ENCODE peak calls at places on chromosomes 12 and 14, in four cellular contexts. One of them, this sample, is unnamed.

GRCh38 chr14:24051162-24051788 is 534 bp upstream of the CARMIL3 start:
- DNase-seq in IMR-90: no peak
- DNase-seq in astrocyte of the spinal cord: no peak
- DNase-seq in lower lobe of right lung: no peak
- DNase-seq in this sample: no peak

GRCh38 chr14:101037021-101037817 is 133.7 kb upstream of the RTL1 start:
- DNase-seq in IMR-90: no peak
- DNase-seq in astrocyte of the spinal cord: no peak
- DNase-seq in lower lobe of right lung: no peak
- DNase-seq in this sample: no peak

GRCh38 chr14:38125484-38125912 is 82.2 kb upstream of the SSTR1 start:
- DNase-seq in IMR-90: no peak
- DNase-seq in astrocyte of the spinal cord: no peak
- DNase-seq in lower lobe of right lung: no peak
- DNase-seq in this sample: peak

GRCh38 chr12:105329926-105330282 is 587 bp upstream of the C12orf75 start:
- DNase-seq in IMR-90: no peak
- DNase-seq in astrocyte of the spinal cord: no peak
- DNase-seq in lower lobe of right lung: no peak
- DNase-seq in this sample: peak

GRCh38 chr12:93011100-93011499 is 82.0 kb upstream of the EEA1 start:
- DNase-seq in IMR-90: no peak
- DNase-seq in astrocyte of the spinal cord: no peak
- DNase-seq in lower lobe of right lung: no peak
- DNase-seq in this sample: no peak

GRCh38 chr12:60394680-60395079 is 798.9 kb downstream of the SLC16A7 start:
- DNase-seq in IMR-90: peak
- DNase-seq in astrocyte of the spinal cord: peak
- DNase-seq in lower lobe of right lung: no peak
- DNase-seq in this sample: peak

GRCh38 chr12:117363953-117364486 is 2.6 kb upstream of the NOS1 start:
- DNase-seq in IMR-90: no peak
- DNase-seq in astrocyte of the spinal cord: no peak
- DNase-seq in lower lobe of right lung: no peak
- DNase-seq in this sample: no peak

GRCh38 chr12:47802312-47802711 is 17.4 kb downstream of the HDAC7 start:
- DNase-seq in IMR-90: no peak
- DNase-seq in astrocyte of the spinal cord: no peak
- DNase-seq in lower lobe of right lung: peak
- DNase-seq in this sample: no peak

DNA sequence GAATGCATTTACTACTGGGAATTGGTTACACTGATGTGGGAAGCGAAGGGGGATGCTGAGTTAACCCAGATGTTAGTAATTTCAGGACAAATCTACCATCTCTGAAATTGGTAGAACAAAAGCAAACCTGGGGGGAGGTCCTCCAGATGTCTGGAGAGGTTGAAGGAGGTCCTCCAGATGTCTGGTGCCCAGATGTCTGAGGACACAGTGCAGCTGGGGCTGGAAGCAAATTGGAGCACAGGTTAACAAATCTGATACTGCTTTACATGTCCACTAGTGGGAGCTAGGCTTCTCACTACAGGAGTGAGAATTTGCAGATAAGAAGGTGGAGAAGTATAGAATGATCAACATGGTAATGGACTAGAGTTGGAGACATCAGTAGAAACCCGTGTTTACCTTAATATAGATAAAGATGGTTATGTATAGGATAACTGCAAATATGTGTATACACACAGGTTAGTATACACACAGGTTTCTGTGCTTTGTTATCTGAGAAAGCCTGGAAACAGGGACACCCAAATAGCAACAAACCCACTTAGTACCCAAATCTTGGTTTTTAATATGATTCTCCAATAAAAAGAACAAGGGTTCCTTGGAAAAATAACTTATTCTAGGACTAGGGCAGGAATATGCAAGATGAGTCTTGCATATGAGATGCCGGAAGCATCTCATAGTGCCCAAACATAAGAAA is 162.5 kb downstream of the C12orf50 start:
- DNase-seq in IMR-90: peak
- DNase-seq in astrocyte of the spinal cord: no peak
- DNase-seq in lower lobe of right lung: no peak
- DNase-seq in this sample: no peak
- TF ChIP-seq CTCF in IMR-90: peak
- TF ChIP-seq CTCF in astrocyte of the spinal cord: peak
- TF ChIP-seq CTCF in lower lobe of right lung: peak
- TF ChIP-seq CTCF in this sample: peak

GRCh38 chr12:70217416-70217815 is 25.8 kb upstream of the CNOT2 start:
- DNase-seq in IMR-90: no peak
- DNase-seq in astrocyte of the spinal cord: no peak
- DNase-seq in lower lobe of right lung: no peak
- DNase-seq in this sample: no peak
- TF ChIP-seq CTCF in IMR-90: no peak
- TF ChIP-seq CTCF in astrocyte of the spinal cord: no peak
- TF ChIP-seq CTCF in lower lobe of right lung: no peak
- TF ChIP-seq CTCF in this sample: no peak

GRCh38 chr14:77208979-77209318 is 27.4 kb downstream of the TMEM63C start:
- DNase-seq in IMR-90: no peak
- DNase-seq in astrocyte of the spinal cord: no peak
- DNase-seq in lower lobe of right lung: no peak
- DNase-seq in this sample: no peak

GRCh38 chr14:77205566-77205965 is 24.0 kb downstream of the TMEM63C start:
- DNase-seq in IMR-90: no peak
- DNase-seq in astrocyte of the spinal cord: no peak
- DNase-seq in lower lobe of right lung: no peak
- DNase-seq in this sample: no peak

GRCh38 chr14:77206261-77206824 is 24.7 kb downstream of the TMEM63C start:
- DNase-seq in IMR-90: no peak
- DNase-seq in astrocyte of the spinal cord: no peak
- DNase-seq in lower lobe of right lung: no peak
- DNase-seq in this sample: no peak

GRCh38 chr14:77208266-77208978 is 26.8 kb downstream of the TMEM63C start:
- DNase-seq in IMR-90: peak
- DNase-seq in astrocyte of the spinal cord: peak
- DNase-seq in lower lobe of right lung: peak
- DNase-seq in this sample: peak

DNA sequence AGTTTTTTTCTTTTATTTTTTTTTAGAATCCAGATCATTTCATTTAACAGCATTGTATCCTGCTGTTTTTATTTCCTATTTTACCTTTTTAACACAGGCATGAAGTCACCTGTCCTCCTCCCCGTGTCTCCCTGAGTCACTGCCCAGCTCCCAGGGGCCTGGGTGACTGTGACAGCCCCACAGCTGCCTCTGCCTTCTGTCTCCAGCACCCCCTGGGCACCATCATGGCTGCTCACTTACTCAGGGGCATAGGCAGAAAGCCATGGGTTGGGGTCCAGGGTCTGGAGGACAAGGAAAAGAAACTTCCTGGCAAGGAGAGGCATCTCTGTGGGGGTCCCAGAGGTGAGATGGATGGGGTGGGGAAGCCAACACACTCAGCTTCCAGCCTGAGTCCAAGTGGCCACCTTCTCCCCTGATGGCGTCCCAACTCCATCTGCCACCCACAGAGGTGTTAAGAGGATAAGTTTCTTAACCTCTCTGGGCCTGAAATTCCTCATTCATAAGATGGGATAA is 25.3 kb downstream of the TMEM63C start:
- DNase-seq in IMR-90: no peak
- DNase-seq in astrocyte of the spinal cord: no peak
- DNase-seq in lower lobe of right lung: no peak
- DNase-seq in this sample: no peak
- TF ChIP-seq CTCF in IMR-90: no peak
- TF ChIP-seq CTCF in astrocyte of the spinal cord: no peak
- TF ChIP-seq CTCF in lower lobe of right lung: no peak
- TF ChIP-seq CTCF in this sample: no peak

DNA sequence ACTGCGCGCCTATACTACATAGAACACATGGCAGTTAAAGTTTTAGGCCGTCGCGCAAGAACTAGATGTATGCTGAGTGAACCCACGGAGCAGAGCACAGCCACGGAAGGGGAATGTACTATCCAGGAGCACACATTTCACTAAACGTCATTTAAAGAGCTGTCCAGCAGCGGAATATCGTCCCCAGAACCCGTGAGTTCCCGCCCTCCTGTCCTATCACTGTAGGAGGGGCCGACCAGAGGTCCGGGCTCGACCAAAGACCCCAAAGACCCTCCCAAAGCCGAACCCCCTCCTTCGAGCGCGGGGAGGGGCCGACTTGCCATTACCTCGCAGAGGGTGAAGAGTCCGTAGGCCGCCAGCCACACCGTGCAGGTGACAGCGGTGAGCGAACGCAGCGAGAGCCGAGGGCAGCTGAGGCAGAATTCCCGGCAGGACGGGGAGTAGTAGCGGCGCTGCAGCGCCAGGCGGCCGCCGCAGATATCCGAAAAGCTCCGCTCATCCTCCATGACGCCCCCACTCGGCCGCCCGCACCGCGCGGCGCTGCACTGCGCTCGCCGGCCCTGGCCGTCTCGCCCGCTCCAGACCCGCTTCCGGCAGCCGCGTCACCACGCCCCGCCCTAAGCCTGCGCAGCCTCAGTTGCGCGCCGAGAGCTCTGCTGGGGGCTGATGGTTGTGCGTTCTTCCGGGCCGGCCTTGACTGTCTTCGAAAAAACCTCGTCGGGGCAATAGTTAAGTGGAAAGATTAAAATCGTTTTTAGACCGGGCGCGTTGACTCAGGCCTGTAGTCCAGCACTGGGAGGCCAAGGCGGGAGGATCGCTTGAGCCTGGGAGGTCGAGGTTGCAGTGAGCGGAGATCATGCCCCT is at the start of gene PIGH:
- DNase-seq in IMR-90: peak
- DNase-seq in astrocyte of the spinal cord: peak
- DNase-seq in lower lobe of right lung: peak
- DNase-seq in this sample: peak
- TF ChIP-seq CTCF in IMR-90: peak
- TF ChIP-seq CTCF in astrocyte of the spinal cord: peak
- TF ChIP-seq CTCF in lower lobe of right lung: peak
- TF ChIP-seq CTCF in this sample: peak

DNA sequence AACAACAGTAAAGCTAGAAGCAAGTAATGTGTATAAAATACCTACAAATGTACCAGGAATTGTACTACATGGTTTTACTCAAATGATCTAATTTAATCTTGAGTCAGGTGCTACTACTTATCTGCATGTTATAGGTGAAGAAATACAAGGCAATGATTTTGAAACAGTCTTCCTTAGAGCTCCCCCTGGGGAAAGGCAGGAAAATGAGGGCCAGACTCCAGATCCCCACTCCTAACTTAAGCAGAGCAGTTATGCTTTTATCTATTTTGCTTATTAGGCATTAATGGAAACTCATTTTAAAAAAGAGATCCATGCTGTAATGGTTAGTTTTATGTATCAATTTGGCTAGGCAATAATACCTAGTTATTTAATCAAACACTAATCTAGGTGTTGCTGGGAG is 109.3 kb upstream of the CPSF6 start:
- DNase-seq in IMR-90: no peak
- DNase-seq in astrocyte of the spinal cord: no peak
- DNase-seq in lower lobe of right lung: no peak
- DNase-seq in this sample: no peak
- TF ChIP-seq CTCF in IMR-90: peak
- TF ChIP-seq CTCF in astrocyte of the spinal cord: no peak
- TF ChIP-seq CTCF in lower lobe of right lung: peak
- TF ChIP-seq CTCF in this sample: no peak

GRCh38 chr14:89955022-89955414 is 488 bp upstream of the EFCAB11 start:
- DNase-seq in IMR-90: no peak
- DNase-seq in astrocyte of the spinal cord: no peak
- DNase-seq in lower lobe of right lung: no peak
- DNase-seq in this sample: no peak

GRCh38 chr14:89953602-89954001 is 928 bp downstream of the EFCAB11 start:
- DNase-seq in IMR-90: no peak
- DNase-seq in astrocyte of the spinal cord: no peak
- DNase-seq in lower lobe of right lung: no peak
- DNase-seq in this sample: no peak

GRCh38 chr14:89954045-89955021 is at the start of gene EFCAB11:
- DNase-seq in IMR-90: peak
- DNase-seq in astrocyte of the spinal cord: peak
- DNase-seq in lower lobe of right lung: peak
- DNase-seq in this sample: peak

GRCh38 chr14:89956294-89957009 is 725 bp downstream of the TDP1 start:
- DNase-seq in IMR-90: peak
- DNase-seq in astrocyte of the spinal cord: peak
- DNase-seq in lower lobe of right lung: peak
- DNase-seq in this sample: peak

GRCh38 chr14:89955418-89956293 is at the start of gene TDP1:
- DNase-seq in IMR-90: peak
- DNase-seq in astrocyte of the spinal cord: peak
- DNase-seq in lower lobe of right lung: peak
- DNase-seq in this sample: peak
- TF ChIP-seq CTCF in IMR-90: peak
- TF ChIP-seq CTCF in astrocyte of the spinal cord: no peak
- TF ChIP-seq CTCF in lower lobe of right lung: no peak
- TF ChIP-seq CTCF in this sample: no peak

GRCh38 chr14:53022593-53022992 is 71.7 kb upstream of the FERMT2 start:
- DNase-seq in IMR-90: peak
- DNase-seq in astrocyte of the spinal cord: no peak
- DNase-seq in lower lobe of right lung: no peak
- DNase-seq in this sample: peak
- TF ChIP-seq CTCF in IMR-90: no peak
- TF ChIP-seq CTCF in astrocyte of the spinal cord: no peak
- TF ChIP-seq CTCF in lower lobe of right lung: no peak
- TF ChIP-seq CTCF in this sample: no peak

This sample was measured in HFFc6.